ENCODE peak calls at places on chromosomes 2 and 18, in four cellular contexts. B is Panc1, U is HepG2, R is K562. M is an unnamed sample.

GRCh38 chr18:39462436-39462835 is 1896.8 kb upstream of the CELF4 start:
- DNase-seq in R (no peak), U (no peak), B (no peak), M (no peak)

GRCh38 chr2:39781697-39782096 is 2.6 kb upstream of the THUMPD2 start:
- DNase-seq in U (no peak), B (no peak), R (no peak), M (no peak)

GRCh38 chr18:35110554-35111058 is 69.4 kb downstream of the MAPRE2 start:
- DNase-seq in B (no peak), R (peak), U (no peak), M (no peak)

GRCh38 chr2:134774074-134774742 is 55.4 kb upstream of the TMEM163 start:
- DNase-seq in B (no peak), U (no peak), R (no peak), M (no peak)

GRCh38 chr2:134912406-134912805 is 6.2 kb upstream of the CCNT2 start:
- DNase-seq in U (no peak), B (no peak), R (no peak), M (no peak)

GRCh38 chr2:231611273-231612198 is 18.9 kb downstream of the TEX44 start:
- DNase-seq in B (peak), U (peak), R (peak), M (peak)

GRCh38 chr2:138201326-138201725 is 237.1 kb downstream of the HNMT start:
- DNase-seq in B (no peak), U (no peak), R (no peak), M (no peak)

GRCh38 chr2:188382107-188382506 is 90.4 kb downstream of the GULP1 start:
- DNase-seq in R (no peak), U (no peak), B (no peak), M (no peak)

GRCh38 chr2:9107168-9108025 is 99.2 kb upstream of the ASAP2 start:
- DNase-seq in U (no peak), R (no peak), B (no peak), M (no peak)

GRCh38 chr2:52260904-52261303 is 1229.0 kb upstream of the NRXN1 start:
- DNase-seq in U (no peak), B (no peak), R (no peak), M (no peak)

GRCh38 chr2:24834733-24835395 is 41.6 kb downstream of the CENPO start:
- DNase-seq in R (no peak), B (no peak), U (no peak), M (no peak)

GRCh38 chr2:212745359-212745758 is 206.8 kb upstream of the ERBB4 start:
- DNase-seq in U (no peak), R (no peak), B (no peak), M (no peak)

GRCh38 chr2:150063432-150063889 is 424.0 kb downstream of the RND3 start:
- DNase-seq in B (peak), R (no peak), U (no peak), M (no peak)

GRCh38 chr2:235496239-235496621 is 2.4 kb downstream of the AGAP1 start:
- DNase-seq in U (no peak), B (no peak), R (no peak), M (no peak)

GRCh38 chr2:61811821-61812220 is 42.0 kb downstream of the FAM161A start:
- DNase-seq in U (no peak), R (no peak), B (no peak), M (no peak)

GRCh38 chr2:35409762-35410161 is 945.8 kb upstream of the CRIM1 start:
- DNase-seq in B (no peak), R (no peak), U (no peak), M (no peak)

GRCh38 chr2:218476676-218477075 is 57.8 kb downstream of the VIL1 start:
- DNase-seq in U (no peak), B (no peak), R (no peak), M (no peak)

GRCh38 chr18:11654736-11655604 is 34.1 kb upstream of the GNAL start:
- DNase-seq in U (no peak), B (peak), R (peak), M (peak)

GRCh38 chr2:236252521-236252920 is 11.7 kb downstream of the ASB18 start:
- DNase-seq in B (no peak), U (no peak), R (no peak), M (no peak)

GRCh38 chr2:95350320-95351079 is 52.0 kb upstream of the FAHD2A start:
- DNase-seq in R (no peak), U (no peak), B (no peak), M (no peak)

GRCh38 chr2:85710687-85711577 is 16.8 kb downstream of the GNLY start:
- DNase-seq in B (no peak), R (no peak), U (no peak), M (no peak)

GRCh38 chr18:35268811-35269210 is 21.2 kb downstream of the ZSCAN30 start:
- DNase-seq in R (no peak), B (no peak), U (no peak), M (no peak)

GRCh38 chr2:234415706-234416105 is 81.2 kb downstream of the ARL4C start:
- DNase-seq in R (no peak), B (no peak), U (no peak), M (no peak)

GRCh38 chr2:120044336-120044735 is 31.5 kb downstream of the EPB41L5 start:
- DNase-seq in R (no peak), B (no peak), U (no peak), M (no peak)

GRCh38 chr2:62402156-62402555 is 103.8 kb downstream of the TMEM17 start:
- DNase-seq in B (no peak), U (no peak), R (no peak), M (no peak)

GRCh38 chr2:191811807-191812602 is 34.9 kb downstream of the CAVIN2 start:
- DNase-seq in R (peak), U (peak), B (peak), M (peak)

GRCh38 chr18:59051470-59052165 is 88.1 kb upstream of the SEC11C start:
- DNase-seq in R (no peak), U (no peak), B (no peak), M (no peak)

GRCh38 chr2:217868911-217869334 is 133.9 kb downstream of the TNS1 start:
- DNase-seq in B (no peak), R (no peak), U (no peak), M (no peak)

GRCh38 chr2:235746257-235746934 is 252.6 kb downstream of the AGAP1 start:
- DNase-seq in R (peak), B (peak), U (peak), M (peak)

GRCh38 chr2:172489682-172490081 is 62.3 kb downstream of the ITGA6 start:
- DNase-seq in R (no peak), B (no peak), U (no peak), M (no peak)

GRCh38 chr2:196486145-196486544 is 153.4 kb upstream of the CCDC150 start:
- DNase-seq in B (no peak), R (no peak), U (no peak), M (no peak)

GRCh38 chr2:118050386-118050785 is 36.5 kb upstream of the CCDC93 start:
- DNase-seq in B (no peak), R (no peak), U (no peak), M (no peak)
- TF ChIP-seq TCF7L2 in B (no peak), R (no peak), U (no peak), M (no peak)

DNA sequence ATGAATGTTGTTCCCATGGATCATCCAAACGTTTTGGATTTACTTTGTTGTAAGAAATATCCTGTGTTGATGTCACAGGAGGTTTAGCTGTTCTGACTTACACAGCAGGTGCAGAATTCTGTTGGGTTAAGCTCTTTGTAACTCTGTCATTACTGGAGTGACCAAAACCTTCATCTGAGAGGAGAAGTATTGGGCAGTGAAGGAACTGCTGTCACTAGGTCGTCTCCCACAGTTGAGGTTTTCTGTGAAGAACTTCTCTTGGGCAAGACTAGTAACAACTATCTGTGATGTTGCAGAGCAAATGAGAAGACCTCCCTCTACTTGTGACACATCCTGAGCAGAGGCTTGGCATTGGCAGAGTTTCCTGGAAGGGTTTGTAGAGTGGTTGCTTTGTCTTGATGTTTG is 2.9 kb downstream of the SPTBN1 start:
- DNase-seq in R (no peak), U (no peak), B (no peak), M (no peak)
- TF ChIP-seq TCF7L2 in R (no peak), U (no peak), B (no peak), M (no peak)

DNA sequence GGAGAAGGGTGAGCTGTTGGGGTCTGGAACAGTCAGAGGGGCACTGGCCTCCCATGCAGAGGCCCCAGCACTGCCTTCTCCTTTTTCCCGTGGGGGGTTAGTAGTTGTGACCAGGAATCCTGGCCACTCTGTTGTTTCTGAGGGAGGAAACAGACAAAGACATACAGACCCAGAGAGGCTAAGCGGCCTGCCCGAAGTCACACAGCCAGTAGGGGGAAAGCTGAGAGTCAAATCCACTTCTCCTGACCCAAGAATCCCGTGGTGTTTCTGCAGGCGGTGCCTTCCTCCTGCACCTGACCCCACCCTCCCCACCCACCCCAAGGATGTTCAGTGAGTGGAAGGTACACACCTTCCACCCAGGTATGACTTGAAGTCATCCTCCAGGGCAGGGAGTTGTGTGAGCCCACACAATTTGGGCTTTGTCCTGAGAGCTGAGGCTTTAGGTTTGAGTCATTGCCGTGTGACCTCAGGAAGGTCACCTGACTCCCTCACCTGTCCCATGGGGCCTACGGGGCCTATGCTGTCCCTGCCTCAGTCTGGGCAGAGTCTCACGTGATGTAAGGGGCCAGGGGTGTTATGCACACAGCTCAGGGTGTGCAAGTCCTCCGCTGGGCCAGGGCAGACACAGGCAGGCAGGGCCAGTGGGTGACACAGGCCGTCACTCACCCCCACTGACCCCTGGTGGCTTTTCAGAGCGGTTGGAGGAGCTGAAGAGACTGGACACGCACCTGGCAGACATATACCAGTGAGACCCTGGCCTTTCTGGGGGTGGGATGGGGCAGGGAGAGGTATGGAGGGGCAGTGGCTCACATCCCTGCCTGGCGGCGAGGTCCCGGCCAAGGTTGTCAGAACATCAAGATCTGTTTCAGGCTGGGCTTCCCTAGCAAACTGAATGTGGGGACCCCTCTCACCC is 5.0 kb downstream of the NT5DC4 start:
- DNase-seq in B (no peak), U (peak), R (no peak), M (peak)
- TF ChIP-seq TCF7L2 in B (no peak), U (no peak), R (no peak), M (no peak)

DNA sequence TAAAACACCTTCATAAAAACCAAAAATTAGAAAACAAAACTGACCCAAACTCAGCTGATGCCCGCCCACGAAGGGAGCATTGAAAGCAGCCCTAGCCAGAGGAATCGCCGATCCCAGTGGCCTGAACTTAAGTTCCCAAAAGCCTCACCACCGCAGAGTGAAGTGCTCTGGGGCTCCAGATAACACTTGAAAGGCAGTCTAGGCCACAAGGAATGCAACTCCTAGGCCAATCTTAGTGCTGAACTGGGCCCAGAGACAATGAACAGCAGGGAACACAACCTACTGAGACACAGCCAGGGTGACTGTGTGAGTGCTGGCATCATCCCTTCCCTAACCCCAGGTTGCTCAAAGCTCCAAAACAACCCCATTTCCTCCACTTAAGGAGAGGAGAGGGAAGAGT is 59.6 kb upstream of the CHN1 start:
- DNase-seq in U (no peak), B (no peak), R (no peak), M (no peak)
- TF ChIP-seq TCF7L2 in U (no peak), B (no peak), R (no peak), M (no peak)

GRCh38 chr2:102080451-102081054 is 62.0 kb upstream of the IL1R1 start:
- DNase-seq in R (no peak), B (no peak), U (no peak), M (peak)
- TF ChIP-seq TCF7L2 in R (no peak), B (no peak), U (no peak), M (no peak)

GRCh38 chr18:30860741-30861140 is 181.8 kb downstream of the DSC3 start:
- DNase-seq in U (no peak), R (no peak), B (no peak), M (no peak)
- TF ChIP-seq TCF7L2 in U (no peak), R (no peak), B (no peak), M (no peak)

DNA sequence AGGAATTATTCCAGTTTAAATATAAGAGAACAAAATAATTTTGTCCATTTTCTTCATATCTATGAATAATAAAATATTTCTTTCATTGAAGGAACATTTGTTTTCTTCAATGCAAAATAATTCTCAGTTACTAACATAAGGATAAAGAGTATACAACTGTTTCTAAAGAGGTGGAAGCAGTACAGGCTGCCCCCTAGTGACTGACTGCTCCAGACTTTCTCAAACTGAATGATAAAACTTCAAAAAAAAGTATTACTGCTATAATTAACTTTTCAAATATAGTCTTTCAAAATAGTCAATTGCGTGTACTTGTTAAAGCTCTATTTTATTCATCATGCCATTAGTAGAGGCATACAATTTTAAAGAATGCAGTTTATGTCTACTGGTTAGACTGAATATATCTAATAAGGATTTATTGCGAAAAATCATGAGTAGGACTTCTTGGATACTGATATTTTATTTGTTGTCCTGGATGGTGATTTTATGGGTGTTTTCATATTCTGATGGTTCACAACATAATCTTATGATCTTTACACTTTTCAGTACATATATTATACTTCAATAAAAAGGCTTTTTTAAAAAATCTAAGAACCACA is 100.1 kb downstream of the WDPCP start:
- DNase-seq in R (peak), B (no peak), U (peak), M (peak)
- TF ChIP-seq TCF7L2 in R (no peak), B (no peak), U (no peak), M (no peak)

GRCh38 chr2:159774370-159774990 is 23.5 kb downstream of the CD302 start:
- DNase-seq in R (no peak), U (no peak), B (no peak), M (no peak)
- TF ChIP-seq TCF7L2 in R (no peak), U (no peak), B (no peak), M (no peak)